ENCODE peak calls at places on chromosome 13, in eight cellular contexts. L, K, I, V, Z, U, B and D are unnamed samples.

GRCh38 chr13:39051157-39051556 is 12.9 kb downstream of the NHLRC3 start:
- DNase-seq in U (no peak), Z (no peak), K (peak; percentile 50), B (no peak), I (no peak), L (no peak), V (no peak), D (no peak)

GRCh38 chr13:113064534-113065405 is 40.8 kb upstream of the F7 start:
- DNase-seq in B (no peak), U (no peak), K (peak; percentile 60), I (no peak), V (peak; percentile 7), L (no peak), Z (no peak), D (peak; percentile 96)

GRCh38 chr13:113890758-113891480 is 27.0 kb upstream of the GAS6 start:
- DNase-seq in L (no peak), V (no peak), K (no peak), B (no peak), I (no peak), U (no peak), Z (no peak), D (no peak)

GRCh38 chr13:41613984-41614581 is 156.7 kb downstream of the RGCC start:
- DNase-seq in V (no peak), Z (no peak), L (no peak), B (peak; percentile 61), K (peak; percentile 96), I (no peak), U (peak; percentile 74), D (no peak)

GRCh38 chr13:21310220-21310619 is 133.8 kb downstream of the MRPL57 start:
- DNase-seq in I (no peak), K (no peak), V (no peak), U (no peak), Z (no peak), B (no peak), L (no peak), D (no peak)

GRCh38 chr13:37209621-37210020 is 104.2 kb upstream of the CSNK1A1L start:
- DNase-seq in K (peak; percentile 13), L (no peak), V (no peak), I (no peak), U (no peak), B (no peak), Z (no peak), D (no peak)

GRCh38 chr13:26623125-26623524 is 65.6 kb downstream of the WASF3 start:
- DNase-seq in L (no peak), I (no peak), B (no peak), V (no peak), Z (no peak), U (no peak), K (no peak), D (no peak)

GRCh38 chr13:38662362-38662761 is 24.5 kb upstream of the FREM2 start:
- DNase-seq in V (no peak), Z (no peak), K (peak; percentile 16), I (no peak), U (no peak), L (no peak), B (peak; percentile 49), D (no peak)

GRCh38 chr13:63481334-63481733 is 2065.7 kb upstream of the PCDH20 start:
- DNase-seq in L (no peak), U (no peak), I (no peak), V (no peak), B (no peak), K (peak; percentile 36), Z (no peak), D (no peak)

GRCh38 chr13:91346848-91347211 is 657 bp upstream of the MIR17HG start:
- DNase-seq in Z (no peak), L (peak; percentile 55), B (no peak), K (no peak), U (no peak), V (no peak), I (no peak), D (no peak)

GRCh38 chr13:99617474-99618255 is 116.4 kb downstream of the TM9SF2 start:
- DNase-seq in B (peak; percentile 40), K (peak; percentile 38), I (no peak), U (peak; percentile 37), Z (no peak), L (peak; percentile 70), V (peak; percentile 40), D (peak; percentile 65)

GRCh38 chr13:40503966-40504591 is 162.4 kb downstream of the FOXO1 start:
- DNase-seq in V (peak; percentile 40), K (peak; percentile 25), U (no peak), L (peak; percentile 80), Z (no peak), B (no peak), I (no peak), D (peak; percentile 26)

GRCh38 chr13:42277618-42278276 is 5.8 kb downstream of the AKAP11 start:
- DNase-seq in I (no peak), Z (no peak), K (peak; percentile 21), B (no peak), U (no peak), L (no peak), V (no peak), D (no peak)

GRCh38 chr13:74040200-74040599 is 94.0 kb downstream of the KLF12 start:
- DNase-seq in B (peak; percentile 42), U (no peak), L (no peak), K (peak; percentile 31), V (peak; percentile 32), I (peak; percentile 36), Z (no peak), D (peak; percentile 30)

GRCh38 chr13:100694722-100695644 is 20.4 kb upstream of the TMTC4 start:
- DNase-seq in V (peak; percentile 39), I (peak; percentile 53), L (no peak), U (no peak), B (peak; percentile 82), Z (no peak), K (peak; percentile 38), D (peak; percentile 96)

GRCh38 chr13:36815069-36815468 is 4.0 kb upstream of the RFXAP start:
- DNase-seq in B (no peak), K (no peak), V (no peak), L (no peak), U (no peak), Z (no peak), I (no peak), D (no peak)

GRCh38 chr13:23889598-23890224 is 511 bp upstream of the MIPEP start:
- DNase-seq in U (no peak), V (no peak), B (no peak), I (no peak), Z (no peak), L (no peak), K (no peak), D (no peak)

GRCh38 chr13:88031980-88032562 is 360.9 kb downstream of the SLITRK5 start:
- DNase-seq in B (no peak), V (no peak), L (no peak), U (no peak), K (peak; percentile 0), I (no peak), Z (no peak), D (no peak)

GRCh38 chr13:112985803-112986408 is 16.9 kb downstream of the MCF2L start:
- DNase-seq in V (no peak), L (no peak), I (no peak), U (no peak), K (no peak), B (no peak), Z (no peak), D (no peak)

DNA sequence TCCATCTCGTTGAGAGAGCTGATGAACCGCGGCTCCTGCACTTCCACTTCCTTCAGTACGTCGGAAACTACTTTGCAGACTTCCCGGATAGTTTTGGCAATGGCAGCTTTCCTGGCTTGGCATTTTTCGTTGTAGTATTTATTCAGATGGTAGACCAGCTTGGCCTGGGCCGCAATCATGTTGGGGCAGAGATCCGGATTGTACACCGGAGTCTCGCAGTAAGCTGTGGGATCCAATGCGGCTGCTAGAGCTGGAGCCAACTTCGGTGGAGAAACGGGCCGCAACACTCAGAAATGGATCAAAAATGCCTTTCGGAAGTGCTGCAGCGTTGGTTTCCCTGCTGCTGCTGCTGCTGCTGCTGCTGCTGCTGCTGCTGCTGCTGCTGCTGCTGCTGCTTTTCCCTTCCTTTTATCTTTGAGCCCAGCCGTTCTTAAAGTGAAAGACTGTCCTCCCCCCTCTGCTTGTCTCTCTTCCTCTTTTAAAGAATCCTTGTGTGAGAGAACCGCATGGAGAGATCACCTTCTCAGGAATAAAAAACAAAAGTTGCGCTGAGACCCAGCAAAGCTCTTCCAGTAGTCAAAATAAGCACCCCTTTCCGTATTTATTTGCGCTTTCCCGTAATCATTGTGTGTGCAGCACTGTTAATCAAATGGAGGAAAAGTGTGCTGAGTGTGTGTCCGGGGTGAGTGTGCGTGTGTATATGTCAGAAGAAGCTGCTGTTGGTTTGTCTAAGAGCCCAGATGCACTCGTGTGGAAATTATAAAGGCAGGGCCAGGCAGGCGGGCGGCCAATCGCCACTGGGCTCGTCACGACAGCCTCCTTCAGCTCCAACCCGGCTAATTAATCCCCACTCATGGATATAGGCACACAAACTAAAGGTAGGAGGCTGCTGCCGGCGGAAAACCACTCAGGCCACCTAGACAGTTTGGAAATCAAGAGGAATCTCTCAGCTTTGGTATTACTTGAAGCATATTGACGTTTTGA is at the start of gene MAB21L1:
- DNase-seq in L (no peak), V (no peak), U (no peak), B (peak; percentile 26), I (peak; percentile 38), Z (no peak), K (peak; percentile 19), D (peak; percentile 14)
- TF ChIP-seq POLR2A in L (no peak), V (no peak), U (no peak), B (no peak), I (no peak), Z (no peak), K (no peak), D (no peak)

GRCh38 chr13:49584771-49585182 is 581 bp downstream of the RCBTB1 start:
- DNase-seq in U (no peak), L (no peak), V (no peak), I (no peak), B (no peak), Z (no peak), K (peak; percentile 6), D (no peak)
- TF ChIP-seq POLR2A in U (no peak), L (no peak), V (no peak), I (no peak), B (no peak), Z (no peak), K (no peak), D (no peak)

GRCh38 chr13:44918323-44919102 is 70.8 kb downstream of the NUFIP1 start:
- DNase-seq in U (peak; percentile 88), I (peak; percentile 87), K (peak; percentile 97), B (peak; percentile 93), Z (peak; percentile 94), L (peak; percentile 91), V (peak; percentile 51), D (peak; percentile 40)
- TF ChIP-seq POLR2A in U (peak; percentile 39), I (no peak), K (peak; percentile 9), B (peak; percentile 68), Z (no peak), L (peak; percentile 71), V (peak; percentile 47), D (peak; percentile 59)

DNA sequence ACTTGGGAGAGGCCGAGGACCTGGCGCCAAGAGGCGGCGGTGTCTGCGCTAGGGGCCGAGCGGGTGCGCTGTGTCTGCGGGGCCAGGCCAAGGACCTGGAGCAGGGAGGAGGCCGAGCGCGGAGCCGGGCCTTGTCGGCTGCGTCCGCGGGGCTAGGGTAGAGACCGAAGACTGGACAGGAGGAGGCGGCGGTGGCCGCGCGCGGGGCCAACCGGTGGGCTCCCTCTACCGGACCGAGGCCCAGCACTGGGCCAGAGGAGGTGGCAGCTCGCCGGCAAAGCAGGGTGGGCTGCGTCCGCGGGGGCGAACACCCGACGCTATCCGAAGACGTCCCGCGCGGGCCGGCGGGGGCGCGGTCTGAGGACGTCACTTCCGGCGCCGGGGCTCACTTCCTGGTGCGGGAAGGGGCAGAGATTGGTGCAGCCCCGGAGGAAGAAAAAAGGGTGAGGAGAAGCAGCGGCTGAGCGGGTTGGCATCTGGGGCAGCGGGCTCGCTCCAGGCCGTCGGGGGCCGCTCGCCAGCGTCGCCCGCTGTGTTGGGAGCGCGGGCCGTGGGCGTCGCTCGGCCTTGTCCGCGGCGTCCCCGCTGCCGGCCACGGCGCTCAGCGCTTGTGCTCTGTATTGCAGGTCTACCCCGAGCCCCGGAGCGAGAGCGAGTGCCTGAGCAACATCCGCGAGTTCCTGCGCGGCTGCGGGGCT is 38.3 kb downstream of the ARHGEF7 start:
- DNase-seq in L (peak; percentile 93), V (peak; percentile 75), K (peak; percentile 89), U (peak; percentile 94), I (peak; percentile 92), B (peak; percentile 94), Z (peak; percentile 97), D (peak; percentile 99)
- TF ChIP-seq POLR2A in L (peak; percentile 90), V (peak; percentile 72), K (peak; percentile 85), U (peak; percentile 85), I (no peak), B (peak; percentile 90), Z (no peak), D (peak; percentile 79)